ENCODE peak calls at places on chromosomes 3 and 15, in six cellular contexts. F is GM12878, S is GM12891, Z is K562, I is HepG2, C is H1. D is an unnamed sample.

GRCh38 chr15:65653341-65653740 is 31.6 kb downstream of the SLC24A1 start:
- DNase-seq in I (no peak), C (no peak), F (no peak), S (no peak), Z (no peak), D (no peak)

GRCh38 chr15:45183511-45183910 is 4.3 kb downstream of the SHF start:
- DNase-seq in F (no peak), C (no peak), Z (no peak), S (no peak), I (no peak), D (no peak)

GRCh38 chr3:80308637-80309036 is 540.8 kb upstream of the ROBO1 start:
- DNase-seq in C (no peak), Z (no peak), I (no peak), S (no peak), F (no peak), D (no peak)

GRCh38 chr15:38895326-38896282 is 331.0 kb upstream of the RASGRP1 start:
- DNase-seq in S (no peak), I (no peak), Z (no peak), F (no peak), C (no peak), D (no peak)

GRCh38 chr15:65334586-65335231 is 30.2 kb downstream of the RNU5B-1 start:
- DNase-seq in Z (no peak), F (no peak), S (no peak), C (peak; percentile 51), I (no peak), D (no peak)

GRCh38 chr3:72334681-72335457 is 513.4 kb downstream of the SHQ1 start:
- DNase-seq in S (no peak), C (no peak), Z (no peak), F (no peak), I (no peak), D (no peak)

GRCh38 chr15:79192462-79193036 is 90.0 kb upstream of the ANKRD34C start:
- DNase-seq in C (no peak), S (no peak), Z (no peak), I (no peak), F (no peak), D (no peak)

GRCh38 chr3:169118666-169119370 is 544.7 kb downstream of the MECOM start:
- DNase-seq in S (no peak), Z (no peak), C (no peak), I (no peak), F (no peak), D (no peak)

GRCh38 chr3:136022518-136023263 is 57.2 kb downstream of the PPP2R3A start:
- DNase-seq in Z (no peak), F (no peak), S (no peak), C (no peak), I (no peak), D (no peak)

GRCh38 chr3:136023264-136023978 is 57.9 kb downstream of the PPP2R3A start:
- DNase-seq in I (no peak), Z (no peak), F (no peak), S (no peak), C (no peak), D (no peak)

GRCh38 chr3:136021798-136022197 is 56.3 kb downstream of the PPP2R3A start:
- DNase-seq in F (no peak), S (no peak), C (no peak), I (no peak), Z (no peak), D (no peak)

GRCh38 chr3:136018876-136019275 is 53.3 kb downstream of the PPP2R3A start:
- DNase-seq in I (no peak), Z (no peak), C (no peak), S (no peak), F (no peak), D (no peak)
- TF ChIP-seq TAF1 in I (no peak), Z (no peak), C (no peak), S (no peak), F (no peak), D (no peak)

GRCh38 chr15:98899266-98900021 is 108.1 kb downstream of the PGPEP1L start:
- DNase-seq in F (no peak), I (no peak), C (no peak), S (no peak), Z (no peak), D (no peak)

GRCh38 chr15:98898122-98898521 is 109.5 kb downstream of the PGPEP1L start:
- DNase-seq in Z (no peak), F (no peak), C (no peak), S (no peak), I (no peak), D (no peak)

GRCh38 chr15:98896002-98896721 is 111.4 kb downstream of the PGPEP1L start:
- DNase-seq in S (no peak), C (no peak), Z (no peak), F (no peak), I (no peak), D (no peak)

GRCh38 chr15:98894312-98894711 is 113.3 kb downstream of the PGPEP1L start:
- DNase-seq in I (no peak), Z (no peak), F (no peak), S (no peak), C (no peak), D (no peak)

DNA sequence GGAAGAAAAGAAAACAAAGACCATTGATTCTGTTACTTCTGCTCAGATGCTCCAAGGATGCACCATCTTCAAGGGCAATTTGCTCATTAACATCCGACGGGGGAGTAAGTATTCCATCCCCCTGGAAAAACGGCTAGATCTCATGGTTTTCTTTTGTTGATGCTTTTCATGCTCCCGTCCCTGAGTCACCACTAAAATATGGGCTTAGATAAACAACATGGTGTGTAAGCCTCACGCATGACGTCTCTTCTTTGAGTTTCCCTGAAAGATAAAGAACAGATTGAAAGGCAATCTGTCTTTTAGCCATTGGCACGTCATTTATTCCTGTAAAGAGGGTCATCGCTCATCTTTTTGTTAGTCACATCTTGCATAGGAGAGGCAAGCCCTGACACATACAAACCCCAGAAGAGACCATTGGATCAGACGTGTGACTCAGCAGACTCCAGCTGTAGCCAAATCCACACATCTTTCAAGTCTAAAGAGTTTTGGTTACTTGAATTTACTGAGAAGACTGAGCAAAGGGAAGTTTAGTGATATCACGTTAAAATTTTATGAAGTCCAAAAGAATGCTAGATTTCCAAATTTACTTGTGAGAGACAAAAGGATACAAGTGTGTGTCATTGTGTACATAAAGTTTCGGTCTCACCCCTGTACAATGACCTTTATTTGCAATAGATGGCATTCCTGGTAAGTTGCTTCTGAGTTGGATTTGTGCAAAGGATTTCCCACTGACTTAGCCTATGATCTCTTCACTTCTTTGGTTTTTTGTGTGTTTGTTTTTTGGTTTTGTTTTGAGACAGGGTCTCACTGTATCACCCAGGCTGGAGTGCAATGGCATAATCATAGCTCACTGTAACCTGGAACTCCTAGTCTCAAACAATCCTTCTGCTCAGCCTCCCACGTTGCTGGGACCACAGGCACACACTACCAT is 110.5 kb downstream of the PGPEP1L start:
- DNase-seq in F (no peak), I (peak; percentile 85), C (no peak), Z (peak; percentile 21), S (no peak), D (no peak)
- TF ChIP-seq POLR2AphosphoS5 in F (no peak), I (no peak), C (no peak), Z (no peak), S (no peak), D (no peak)

GRCh38 chr3:37445163-37445562 is 270.8 kb upstream of the LRRFIP2 start:
- DNase-seq in S (no peak), I (no peak), C (no peak), Z (no peak), F (no peak), D (no peak)

GRCh38 chr3:37441689-37442088 is 267.3 kb upstream of the LRRFIP2 start:
- DNase-seq in C (no peak), I (no peak), Z (no peak), F (no peak), S (no peak), D (no peak)

GRCh38 chr3:37442397-37442796 is 268.0 kb upstream of the LRRFIP2 start:
- DNase-seq in F (no peak), I (no peak), S (no peak), Z (no peak), C (no peak), D (no peak)

GRCh38 chr3:37447732-37448131 is 273.4 kb upstream of the LRRFIP2 start:
- DNase-seq in S (no peak), I (no peak), C (no peak), Z (no peak), F (no peak), D (no peak)

DNA sequence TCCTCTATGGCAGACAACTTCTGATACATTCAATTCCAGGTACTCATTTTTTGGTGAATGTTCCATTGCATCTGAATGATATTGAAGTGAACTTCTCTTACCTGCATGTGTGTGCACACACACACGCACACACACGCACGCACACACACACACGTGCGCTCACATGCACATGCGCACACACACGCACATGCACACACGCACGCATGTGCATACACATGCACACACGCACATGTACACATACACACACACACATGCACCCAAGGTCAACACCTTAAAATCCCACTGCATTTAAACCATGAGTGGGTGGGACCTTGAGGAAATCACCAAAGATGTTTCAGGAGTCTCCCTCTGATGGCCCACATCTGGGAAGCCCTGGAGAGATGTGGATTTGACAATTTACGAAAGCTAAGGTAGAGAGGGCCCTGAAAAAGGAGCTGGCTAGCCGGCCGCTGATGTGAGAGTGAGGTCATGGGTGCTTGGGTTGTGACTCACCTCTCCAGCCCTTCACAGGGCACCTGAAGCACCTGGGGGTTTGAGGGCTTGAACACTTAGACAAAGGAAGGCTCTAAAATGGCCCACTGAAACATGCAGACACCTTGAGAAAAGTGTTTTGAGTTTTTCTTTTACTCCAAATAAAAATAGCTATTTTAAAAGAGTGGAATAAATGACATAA is 269.1 kb upstream of the LRRFIP2 start:
- DNase-seq in F (no peak), Z (no peak), S (no peak), C (no peak), I (no peak), D (no peak)
- TF ChIP-seq POLR2A in F (no peak), Z (no peak), S (no peak), C (no peak), I (no peak), D (no peak)

GRCh38 chr3:100029689-100030088 is 84.6 kb downstream of the FILIP1L start:
- DNase-seq in Z (no peak), F (no peak), S (no peak), I (no peak), C (no peak), D (no peak)

GRCh38 chr3:100024520-100025303 is 89.6 kb downstream of the FILIP1L start:
- DNase-seq in Z (no peak), C (no peak), I (peak; percentile 33), S (no peak), F (no peak), D (no peak)

GRCh38 chr3:100030346-100030745 is 84.0 kb downstream of the FILIP1L start:
- DNase-seq in I (no peak), S (no peak), F (no peak), C (no peak), Z (no peak), D (no peak)

GRCh38 chr3:100029052-100029451 is 85.2 kb downstream of the FILIP1L start:
- DNase-seq in I (no peak), Z (no peak), C (no peak), F (no peak), S (no peak), D (no peak)

GRCh38 chr3:100027321-100027720 is 87.0 kb downstream of the FILIP1L start:
- DNase-seq in F (no peak), Z (no peak), I (no peak), S (no peak), C (no peak), D (no peak)
- TF ChIP-seq TAF1 in F (no peak), Z (no peak), I (no peak), S (no peak), C (no peak), D (no peak)

GRCh38 chr15:41698779-41699178 is 38.6 kb downstream of the MGA start:
- DNase-seq in I (no peak), C (no peak), F (no peak), S (no peak), Z (no peak), D (no peak)
- TF ChIP-seq POLR2AphosphoS5 in I (no peak), C (no peak), F (no peak), S (no peak), Z (no peak), D (no peak)